ENCODE peak calls at places on chromosomes 12 and 14, in seven cellular contexts. V is SJCRH30; F is adipocyte; Y is tibial artery; U is naive thymus-derived CD4-positive, alpha-beta T cell; K is effector memory CD4-positive, alpha-beta T cell; I is uterus. L is an unnamed sample.
A peak's percentile ranks its signal among the peaks of the same experiment; 100 is the strongest.

GRCh38 chr12:68675098-68675842 is 11.5 kb upstream of the NUP107 start:
- DNase-seq in V (peak; percentile 9), F (no peak), Y (no peak), U (peak; percentile 84), K (peak; percentile 40), I (no peak), L (no peak)

GRCh38 chr12:108854453-108855283 is 2.7 kb downstream of the SSH1 start:
- DNase-seq in V (no peak), F (peak; percentile 95), Y (peak; percentile 74), U (no peak), K (no peak), I (peak; percentile 74), L (no peak)

GRCh38 chr12:116594325-116595038 is 35.3 kb downstream of the MAP1LC3B2 start:
- DNase-seq in V (no peak), F (no peak), Y (peak; percentile 49), U (peak; percentile 69), K (peak; percentile 1), I (no peak), L (no peak)

GRCh38 chr14:95211721-95212504 is 54.6 kb upstream of the DICER1 start:
- DNase-seq in V (no peak), F (no peak), Y (no peak), U (no peak), K (no peak), I (no peak), L (no peak)

GRCh38 chr12:121894633-121895032 is 6.0 kb downstream of the PSMD9 start:
- DNase-seq in V (no peak), F (peak; percentile 38), Y (no peak), U (peak; percentile 19), K (no peak), I (peak; percentile 49), L (no peak)

GRCh38 chr14:103250888-103251287 is 83.1 kb upstream of the EIF5 start:
- DNase-seq in V (no peak), F (no peak), Y (no peak), U (no peak), K (no peak), I (peak; percentile 34), L (no peak)

GRCh38 chr14:24818054-24818822 is 184.2 kb upstream of the GZMB start:
- DNase-seq in V (no peak), F (no peak), Y (no peak), U (no peak), K (no peak), I (no peak), L (no peak)

GRCh38 chr12:131135311-131135785 is 181.6 kb downstream of the ADGRD1 start:
- DNase-seq in V (no peak), F (no peak), Y (no peak), U (no peak), K (no peak), I (no peak), L (peak; percentile 82)

GRCh38 chr14:100085451-100085850 is 20.2 kb downstream of the EVL start:
- DNase-seq in V (no peak), F (no peak), Y (no peak), U (no peak), K (no peak), I (no peak), L (no peak)

GRCh38 chr14:93980464-93981201 is 4.3 kb upstream of the ASB2 start:
- DNase-seq in V (no peak), F (no peak), Y (peak; percentile 70), U (no peak), K (no peak), I (peak; percentile 90), L (no peak)

GRCh38 chr14:93977790-93978581 is 1.6 kb upstream of the ASB2 start:
- DNase-seq in V (no peak), F (no peak), Y (no peak), U (peak; percentile 85), K (peak; percentile 55), I (no peak), L (no peak)

GRCh38 chr14:93977171-93977570 is 801 bp upstream of the ASB2 start:
- DNase-seq in V (no peak), F (no peak), Y (no peak), U (no peak), K (no peak), I (no peak), L (no peak)

GRCh38 chr14:93976477-93977057 is at the start of gene ASB2:
- DNase-seq in V (no peak), F (no peak), Y (peak; percentile 41), U (no peak), K (no peak), I (peak; percentile 83), L (no peak)

DNA sequence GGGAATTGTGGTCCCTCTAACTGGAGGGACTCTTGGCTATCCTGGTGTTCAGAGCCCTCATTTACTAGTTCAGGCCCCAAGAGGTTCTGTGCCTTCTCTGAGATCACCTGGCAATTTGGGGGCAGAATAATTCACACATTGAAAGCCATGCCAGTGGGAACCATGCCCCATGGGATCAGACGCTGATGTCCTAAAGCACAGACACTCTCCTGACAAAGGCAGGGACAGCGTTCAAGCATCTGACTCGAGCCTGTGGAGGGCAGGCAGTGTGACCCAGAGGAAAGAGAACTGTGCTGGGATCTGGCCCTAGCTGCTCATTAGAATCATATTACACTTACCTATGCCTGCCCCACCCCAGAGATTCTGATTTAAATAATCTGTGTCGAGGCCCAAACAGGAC is 2.4 kb upstream of the ASB2 start:
- DNase-seq in V (no peak), F (no peak), Y (no peak), U (no peak), K (no peak), I (no peak), L (no peak)
- H3K4me1 ChIP-seq in V (peaks cover 52% of the 10 kb centered on the region), F (peaks cover 7% of the 10 kb centered on the region), Y (peaks cover 31% of the 10 kb centered on the region), U (peaks cover 35% of the 10 kb centered on the region), K (peaks cover 14% of the 10 kb centered on the region), I (peaks cover 7% of the 10 kb centered on the region), L (peaks cover 11% of the 10 kb centered on the region)

GRCh38 chr12:132244724-132245295 is 84.6 kb downstream of the GALNT9 start:
- DNase-seq in V (no peak), F (no peak), Y (no peak), U (no peak), K (no peak), I (no peak), L (no peak)
- H3K4me1 ChIP-seq in V (no peaks in the 10 kb centered on the region), F (peaks cover 9% of the 10 kb centered on the region), Y (no peaks in the 10 kb centered on the region), U (no peaks in the 10 kb centered on the region), K (no peaks in the 10 kb centered on the region), I (no peaks in the 10 kb centered on the region), L (no peaks in the 10 kb centered on the region)

GRCh38 chr12:104746689-104747088 is 211.4 kb downstream of the SLC41A2 start:
- DNase-seq in V (no peak), F (no peak), Y (no peak), U (no peak), K (no peak), I (no peak), L (no peak)

GRCh38 chr12:104747330-104747729 is 210.8 kb downstream of the SLC41A2 start:
- DNase-seq in V (no peak), F (no peak), Y (no peak), U (no peak), K (no peak), I (no peak), L (no peak)

GRCh38 chr12:104748790-104749189 is 209.3 kb downstream of the SLC41A2 start:
- DNase-seq in V (no peak), F (peak; percentile 51), Y (peak; percentile 41), U (no peak), K (no peak), I (peak; percentile 31), L (no peak)

GRCh38 chr12:104748356-104748755 is 209.7 kb downstream of the SLC41A2 start:
- DNase-seq in V (no peak), F (no peak), Y (no peak), U (no peak), K (no peak), I (no peak), L (no peak)

DNA sequence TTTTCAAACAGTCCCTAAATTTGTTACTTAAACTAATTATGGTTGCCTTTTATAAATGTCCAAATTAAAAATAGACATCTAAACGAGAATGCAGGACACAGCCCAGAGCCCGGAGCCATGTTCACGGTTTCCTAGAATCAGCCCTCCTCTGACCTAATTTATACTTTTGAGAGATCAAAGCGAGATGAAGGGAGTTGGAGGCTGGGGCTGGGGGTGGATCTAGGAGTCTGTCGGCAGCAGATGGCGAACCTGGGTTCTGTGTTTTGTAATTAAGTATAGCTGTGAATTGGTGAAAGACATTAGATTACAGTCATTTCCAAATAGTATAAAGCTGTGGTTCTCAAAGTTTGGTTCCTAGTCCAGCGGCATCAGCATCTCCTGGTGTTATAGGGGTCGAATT is 210.1 kb downstream of the SLC41A2 start:
- DNase-seq in V (no peak), F (no peak), Y (no peak), U (no peak), K (no peak), I (no peak), L (no peak)
- H3K4me1 ChIP-seq in V (peaks cover 7% of the 10 kb centered on the region), F (no peaks in the 10 kb centered on the region), Y (peaks cover 4% of the 10 kb centered on the region), U (peaks cover 4% of the 10 kb centered on the region), K (peaks cover 15% of the 10 kb centered on the region), I (peaks cover 7% of the 10 kb centered on the region), L (no peaks in the 10 kb centered on the region)

GRCh38 chr12:59179231-59179630 is 258.9 kb upstream of the LRIG3 start:
- DNase-seq in V (no peak), F (no peak), Y (no peak), U (no peak), K (no peak), I (no peak), L (no peak)
- H3K4me1 ChIP-seq in V (peaks cover 8% of the 10 kb centered on the region), F (no peaks in the 10 kb centered on the region), Y (no peaks in the 10 kb centered on the region), U (no peaks in the 10 kb centered on the region), K (no peaks in the 10 kb centered on the region), I (no peaks in the 10 kb centered on the region), L (no peaks in the 10 kb centered on the region)

DNA sequence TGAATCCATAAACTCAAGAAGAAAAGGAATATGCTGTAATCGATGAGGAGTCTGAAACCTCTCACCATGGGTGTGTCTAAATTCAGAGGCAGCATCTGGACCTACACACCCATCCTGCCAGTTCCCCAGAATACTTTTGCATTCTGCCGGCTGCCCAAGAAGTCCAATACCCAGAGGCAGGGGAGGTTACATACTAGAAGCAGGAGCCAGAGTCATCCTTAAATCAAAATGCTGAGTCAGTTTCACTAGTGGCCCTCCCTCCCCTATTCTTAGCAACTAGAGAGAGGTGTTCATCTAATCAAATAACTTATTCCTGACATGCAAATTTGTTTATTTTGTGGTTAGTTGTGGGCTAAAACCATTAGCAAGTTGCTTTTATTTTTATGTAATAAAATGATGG is 8.0 kb downstream of the BHLHE41 start:
- DNase-seq in V (no peak), F (peak; percentile 65), Y (no peak), U (no peak), K (no peak), I (no peak), L (no peak)
- H3K4me1 ChIP-seq in V (peaks cover 8% of the 10 kb centered on the region), F (peaks cover 47% of the 10 kb centered on the region), Y (peaks cover 16% of the 10 kb centered on the region), U (no peaks in the 10 kb centered on the region), K (peaks cover 8% of the 10 kb centered on the region), I (no peaks in the 10 kb centered on the region), L (peaks cover 38% of the 10 kb centered on the region)

L was measured in vagina.